ENCODE peak calls at places on chromosomes 5 and 9, in four cellular contexts. G is central memory CD4-positive, alpha-beta T cell; Q is Right ventricle myocardium superior; U is HT-29. F is an unnamed sample.

GRCh38 chr5:150301170-150301505 is 1.6 kb downstream of the ARSI start:
- DNase-seq in G (no peak), Q (no peak), U (no peak), F (no peak)

GRCh38 chr9:30250872-30251271 is 2133.6 kb upstream of the ACO1 start:
- DNase-seq in G (no peak), Q (no peak), U (no peak), F (no peak)

GRCh38 chr5:40606077-40606765 is 73.5 kb upstream of the PTGER4 start:
- DNase-seq in G (no peak), Q (peak), U (no peak), F (no peak)

GRCh38 chr9:13513710-13514444 is 234.4 kb upstream of the MPDZ start:
- DNase-seq in G (no peak), Q (peak), U (no peak), F (peak)

GRCh38 chr9:34363619-34364351 is 12.9 kb downstream of the MYORG start:
- DNase-seq in G (no peak), Q (peak), U (no peak), F (no peak)

GRCh38 chr9:80605793-80606192 is 1034.0 kb downstream of the TLE4 start:
- DNase-seq in G (no peak), Q (no peak), U (no peak), F (peak)

GRCh38 chr5:88756953-88757352 is 126.0 kb downstream of the MEF2C start:
- DNase-seq in G (no peak), Q (no peak), U (no peak), F (no peak)

GRCh38 chr5:64619609-64620008 is 70.7 kb upstream of the SHISAL2B start:
- DNase-seq in G (no peak), Q (no peak), U (no peak), F (no peak)

GRCh38 chr5:177130211-177131018 is 3.2 kb upstream of the NSD1 start:
- DNase-seq in G (no peak), Q (no peak), U (no peak), F (peak)

GRCh38 chr9:123742009-123742767 is 187.7 kb downstream of the DENND1A start:
- DNase-seq in G (no peak), Q (peak), U (no peak), F (no peak)

GRCh38 chr9:79300153-79300552 is 271.6 kb upstream of the TLE4 start:
- DNase-seq in G (no peak), Q (no peak), U (no peak), F (peak)

GRCh38 chr5:15966651-15967050 is 212.9 kb downstream of the MARCHF11 start:
- DNase-seq in G (no peak), Q (no peak), U (no peak), F (no peak)

GRCh38 chr5:149498724-149499336 is 52.4 kb downstream of the CSNK1A1 start:
- DNase-seq in G (no peak), Q (no peak), U (no peak), F (no peak)

GRCh38 chr9:111959468-111959941 is 62.9 kb downstream of the UGCG start:
- DNase-seq in G (no peak), Q (peak), U (no peak), F (peak)

GRCh38 chr9:38620483-38621433 is at the start of gene ANKRD18A:
- DNase-seq in G (peak), Q (peak), U (peak), F (peak)

GRCh38 chr9:2174911-2175310 is 159.8 kb downstream of the SMARCA2 start:
- DNase-seq in G (no peak), Q (no peak), U (no peak), F (no peak)

GRCh38 chr5:109877670-109878045 is 187.9 kb downstream of the MAN2A1 start:
- DNase-seq in G (no peak), Q (no peak), U (no peak), F (no peak)

GRCh38 chr9:36728651-36729520 is 156.2 kb downstream of the MELK start:
- DNase-seq in G (peak), Q (peak), U (peak), F (peak)

GRCh38 chr5:96870094-96871021 is 5.9 kb upstream of the ERAP2 start:
- DNase-seq in G (no peak), Q (no peak), U (no peak), F (no peak)

GRCh38 chr5:167918492-167919267 is 372.8 kb upstream of the WWC1 start:
- DNase-seq in G (no peak), Q (no peak), U (no peak), F (no peak)

GRCh38 chr5:119302916-119303897 is 52.6 kb upstream of the TNFAIP8 start:
- DNase-seq in G (no peak), Q (no peak), U (peak), F (no peak)

GRCh38 chr5:56527174-56527573 is 288.2 kb upstream of the MAP3K1 start:
- DNase-seq in G (no peak), Q (no peak), U (peak), F (no peak)

GRCh38 chr5:133675376-133676154 is 63.2 kb upstream of the FSTL4 start:
- DNase-seq in G (no peak), Q (no peak), U (no peak), F (no peak)

F was measured in DMS53.